ENCODE peak calls at places on chromosomes 3 and 15, in nine cellular contexts. One of them, this sample, is unnamed.

GRCh38 chr3:188972313-188972712 is 199.5 kb upstream of the TPRG1 start:
- DNase-seq in AML-193: peak; percentile 90
- DNase-seq in cardiac muscle cell: no peak
- DNase-seq in stromal cell of bone marrow: no peak
- DNase-seq in A673: no peak
- DNase-seq in AG10803: no peak
- DNase-seq in activated CD4-positive, alpha-beta T cell treated with anti-CD3 and anti-CD28 coated beads for 4 hours: no peak
- DNase-seq in iris pigment epithelial cell: no peak
- DNase-seq in KG1: peak; percentile 61
- DNase-seq in this sample: no peak

GRCh38 chr3:73908218-73908617 is 283.5 kb upstream of the PDZRN3 start:
- DNase-seq in AML-193: no peak
- DNase-seq in cardiac muscle cell: no peak
- DNase-seq in stromal cell of bone marrow: no peak
- DNase-seq in A673: no peak
- DNase-seq in AG10803: no peak
- DNase-seq in activated CD4-positive, alpha-beta T cell treated with anti-CD3 and anti-CD28 coated beads for 4 hours: no peak
- DNase-seq in iris pigment epithelial cell: no peak
- DNase-seq in KG1: no peak
- DNase-seq in this sample: no peak

GRCh38 chr3:112773864-112774263 is 72.8 kb downstream of the CD200R1L start:
- DNase-seq in AML-193: no peak
- DNase-seq in cardiac muscle cell: no peak
- DNase-seq in stromal cell of bone marrow: no peak
- DNase-seq in A673: no peak
- DNase-seq in AG10803: no peak
- DNase-seq in activated CD4-positive, alpha-beta T cell treated with anti-CD3 and anti-CD28 coated beads for 4 hours: no peak
- DNase-seq in iris pigment epithelial cell: no peak
- DNase-seq in KG1: no peak
- DNase-seq in this sample: no peak

GRCh38 chr3:48847053-48847585 is 555 bp downstream of the PRKAR2A start:
- DNase-seq in AML-193: peak; percentile 51
- DNase-seq in cardiac muscle cell: peak; percentile 83
- DNase-seq in stromal cell of bone marrow: peak; percentile 47
- DNase-seq in A673: peak; percentile 75
- DNase-seq in AG10803: peak; percentile 74
- DNase-seq in activated CD4-positive, alpha-beta T cell treated with anti-CD3 and anti-CD28 coated beads for 4 hours: peak; percentile 30
- DNase-seq in iris pigment epithelial cell: peak; percentile 73
- DNase-seq in KG1: peak; percentile 55
- DNase-seq in this sample: peak; percentile 90

GRCh38 chr3:177443469-177443868 is 246.2 kb upstream of the TBL1XR1 start:
- DNase-seq in AML-193: no peak
- DNase-seq in cardiac muscle cell: peak; percentile 67
- DNase-seq in stromal cell of bone marrow: no peak
- DNase-seq in A673: peak; percentile 63
- DNase-seq in AG10803: peak; percentile 50
- DNase-seq in activated CD4-positive, alpha-beta T cell treated with anti-CD3 and anti-CD28 coated beads for 4 hours: no peak
- DNase-seq in iris pigment epithelial cell: peak; percentile 66
- DNase-seq in KG1: no peak
- DNase-seq in this sample: peak; percentile 79

GRCh38 chr3:23952646-23953045 is 7.6 kb downstream of the NR1D2 start:
- DNase-seq in AML-193: no peak
- DNase-seq in cardiac muscle cell: peak; percentile 45
- DNase-seq in stromal cell of bone marrow: no peak
- DNase-seq in A673: no peak
- DNase-seq in AG10803: peak; percentile 13
- DNase-seq in activated CD4-positive, alpha-beta T cell treated with anti-CD3 and anti-CD28 coated beads for 4 hours: no peak
- DNase-seq in iris pigment epithelial cell: no peak
- DNase-seq in KG1: no peak
- DNase-seq in this sample: no peak

GRCh38 chr15:74997161-74997942 is 2.0 kb downstream of the SCAMP5 start:
- DNase-seq in AML-193: no peak
- DNase-seq in cardiac muscle cell: peak; percentile 25
- DNase-seq in stromal cell of bone marrow: no peak
- DNase-seq in A673: no peak
- DNase-seq in AG10803: no peak
- DNase-seq in activated CD4-positive, alpha-beta T cell treated with anti-CD3 and anti-CD28 coated beads for 4 hours: no peak
- DNase-seq in iris pigment epithelial cell: no peak
- DNase-seq in KG1: no peak
- DNase-seq in this sample: no peak

GRCh38 chr3:109803274-109803673 is 465.9 kb upstream of the DPPA4 start:
- DNase-seq in AML-193: no peak
- DNase-seq in cardiac muscle cell: no peak
- DNase-seq in stromal cell of bone marrow: no peak
- DNase-seq in A673: no peak
- DNase-seq in AG10803: no peak
- DNase-seq in activated CD4-positive, alpha-beta T cell treated with anti-CD3 and anti-CD28 coated beads for 4 hours: no peak
- DNase-seq in iris pigment epithelial cell: peak; percentile 7
- DNase-seq in KG1: no peak
- DNase-seq in this sample: no peak

GRCh38 chr3:149586871-149587270 is 71.0 kb downstream of the WWTR1 start:
- DNase-seq in AML-193: no peak
- DNase-seq in cardiac muscle cell: no peak
- DNase-seq in stromal cell of bone marrow: no peak
- DNase-seq in A673: no peak
- DNase-seq in AG10803: no peak
- DNase-seq in activated CD4-positive, alpha-beta T cell treated with anti-CD3 and anti-CD28 coated beads for 4 hours: no peak
- DNase-seq in iris pigment epithelial cell: peak; percentile 77
- DNase-seq in KG1: no peak
- DNase-seq in this sample: peak; percentile 73

GRCh38 chr15:34304613-34305012 is 33.0 kb downstream of the SLC12A6 start:
- DNase-seq in AML-193: no peak
- DNase-seq in cardiac muscle cell: peak; percentile 48
- DNase-seq in stromal cell of bone marrow: peak; percentile 43
- DNase-seq in A673: no peak
- DNase-seq in AG10803: peak; percentile 60
- DNase-seq in activated CD4-positive, alpha-beta T cell treated with anti-CD3 and anti-CD28 coated beads for 4 hours: no peak
- DNase-seq in iris pigment epithelial cell: peak; percentile 76
- DNase-seq in KG1: no peak
- DNase-seq in this sample: peak; percentile 56

GRCh38 chr15:61794276-61794675 is 266.0 kb downstream of the VPS13C start:
- DNase-seq in AML-193: no peak
- DNase-seq in cardiac muscle cell: peak; percentile 6
- DNase-seq in stromal cell of bone marrow: no peak
- DNase-seq in A673: peak; percentile 11
- DNase-seq in AG10803: no peak
- DNase-seq in activated CD4-positive, alpha-beta T cell treated with anti-CD3 and anti-CD28 coated beads for 4 hours: no peak
- DNase-seq in iris pigment epithelial cell: peak; percentile 41
- DNase-seq in KG1: no peak
- DNase-seq in this sample: peak; percentile 4

GRCh38 chr15:88090406-88091085 is 166.0 kb downstream of the NTRK3 start:
- DNase-seq in AML-193: no peak
- DNase-seq in cardiac muscle cell: peak; percentile 25
- DNase-seq in stromal cell of bone marrow: no peak
- DNase-seq in A673: no peak
- DNase-seq in AG10803: no peak
- DNase-seq in activated CD4-positive, alpha-beta T cell treated with anti-CD3 and anti-CD28 coated beads for 4 hours: no peak
- DNase-seq in iris pigment epithelial cell: no peak
- DNase-seq in KG1: no peak
- DNase-seq in this sample: no peak

GRCh38 chr15:63522143-63522531 is 17.7 kb downstream of the USP3 start:
- DNase-seq in AML-193: no peak
- DNase-seq in cardiac muscle cell: peak; percentile 30
- DNase-seq in stromal cell of bone marrow: no peak
- DNase-seq in A673: no peak
- DNase-seq in AG10803: peak; percentile 69
- DNase-seq in activated CD4-positive, alpha-beta T cell treated with anti-CD3 and anti-CD28 coated beads for 4 hours: no peak
- DNase-seq in iris pigment epithelial cell: peak; percentile 24
- DNase-seq in KG1: no peak
- DNase-seq in this sample: no peak

GRCh38 chr15:81030368-81030739 is 29.6 kb downstream of the TLNRD1 start:
- DNase-seq in AML-193: no peak
- DNase-seq in cardiac muscle cell: no peak
- DNase-seq in stromal cell of bone marrow: no peak
- DNase-seq in A673: no peak
- DNase-seq in AG10803: no peak
- DNase-seq in activated CD4-positive, alpha-beta T cell treated with anti-CD3 and anti-CD28 coated beads for 4 hours: no peak
- DNase-seq in iris pigment epithelial cell: no peak
- DNase-seq in KG1: no peak
- DNase-seq in this sample: no peak

GRCh38 chr3:138678086-138678485 is 69.5 kb downstream of the FAIM start:
- DNase-seq in AML-193: no peak
- DNase-seq in cardiac muscle cell: no peak
- DNase-seq in stromal cell of bone marrow: no peak
- DNase-seq in A673: no peak
- DNase-seq in AG10803: no peak
- DNase-seq in activated CD4-positive, alpha-beta T cell treated with anti-CD3 and anti-CD28 coated beads for 4 hours: no peak
- DNase-seq in iris pigment epithelial cell: no peak
- DNase-seq in KG1: no peak
- DNase-seq in this sample: no peak

GRCh38 chr3:142888484-142889262 is at the start of gene PCOLCE2:
- DNase-seq in AML-193: no peak
- DNase-seq in cardiac muscle cell: peak; percentile 27
- DNase-seq in stromal cell of bone marrow: peak; percentile 9
- DNase-seq in A673: peak; percentile 42
- DNase-seq in AG10803: peak; percentile 15
- DNase-seq in activated CD4-positive, alpha-beta T cell treated with anti-CD3 and anti-CD28 coated beads for 4 hours: no peak
- DNase-seq in iris pigment epithelial cell: peak; percentile 14
- DNase-seq in KG1: no peak
- DNase-seq in this sample: peak; percentile 70

GRCh38 chr15:56804908-56805307 is 71.6 kb upstream of the ZNF280D start:
- DNase-seq in AML-193: no peak
- DNase-seq in cardiac muscle cell: peak; percentile 29
- DNase-seq in stromal cell of bone marrow: no peak
- DNase-seq in A673: peak; percentile 32
- DNase-seq in AG10803: peak; percentile 48
- DNase-seq in activated CD4-positive, alpha-beta T cell treated with anti-CD3 and anti-CD28 coated beads for 4 hours: no peak
- DNase-seq in iris pigment epithelial cell: no peak
- DNase-seq in KG1: no peak
- DNase-seq in this sample: peak; percentile 71

GRCh38 chr3:123353852-123354238 is 95.0 kb downstream of the ADCY5 start:
- DNase-seq in AML-193: no peak
- DNase-seq in cardiac muscle cell: peak; percentile 34
- DNase-seq in stromal cell of bone marrow: peak; percentile 20
- DNase-seq in A673: no peak
- DNase-seq in AG10803: peak; percentile 16
- DNase-seq in activated CD4-positive, alpha-beta T cell treated with anti-CD3 and anti-CD28 coated beads for 4 hours: no peak
- DNase-seq in iris pigment epithelial cell: peak; percentile 57
- DNase-seq in KG1: no peak
- DNase-seq in this sample: no peak

GRCh38 chr3:30666564-30667249 is 60.3 kb downstream of the TGFBR2 start:
- DNase-seq in AML-193: no peak
- DNase-seq in cardiac muscle cell: no peak
- DNase-seq in stromal cell of bone marrow: no peak
- DNase-seq in A673: peak; percentile 49
- DNase-seq in AG10803: no peak
- DNase-seq in activated CD4-positive, alpha-beta T cell treated with anti-CD3 and anti-CD28 coated beads for 4 hours: no peak
- DNase-seq in iris pigment epithelial cell: no peak
- DNase-seq in KG1: no peak
- DNase-seq in this sample: no peak

GRCh38 chr15:41894791-41895463 is 1.1 kb upstream of the SPTBN5 start:
- DNase-seq in AML-193: no peak
- DNase-seq in cardiac muscle cell: peak; percentile 75
- DNase-seq in stromal cell of bone marrow: peak; percentile 28
- DNase-seq in A673: peak; percentile 76
- DNase-seq in AG10803: peak; percentile 71
- DNase-seq in activated CD4-positive, alpha-beta T cell treated with anti-CD3 and anti-CD28 coated beads for 4 hours: peak; percentile 80
- DNase-seq in iris pigment epithelial cell: peak; percentile 83
- DNase-seq in KG1: peak; percentile 55
- DNase-seq in this sample: peak; percentile 87

GRCh38 chr15:78255421-78256043 is 8.8 kb upstream of the DNAJA4 start:
- DNase-seq in AML-193: no peak
- DNase-seq in cardiac muscle cell: no peak
- DNase-seq in stromal cell of bone marrow: no peak
- DNase-seq in A673: no peak
- DNase-seq in AG10803: no peak
- DNase-seq in activated CD4-positive, alpha-beta T cell treated with anti-CD3 and anti-CD28 coated beads for 4 hours: no peak
- DNase-seq in iris pigment epithelial cell: no peak
- DNase-seq in KG1: no peak
- DNase-seq in this sample: no peak

GRCh38 chr3:46027736-46028397 is 584 bp upstream of the XCR1 start:
- DNase-seq in AML-193: no peak
- DNase-seq in cardiac muscle cell: no peak
- DNase-seq in stromal cell of bone marrow: peak; percentile 9
- DNase-seq in A673: no peak
- DNase-seq in AG10803: no peak
- DNase-seq in activated CD4-positive, alpha-beta T cell treated with anti-CD3 and anti-CD28 coated beads for 4 hours: no peak
- DNase-seq in iris pigment epithelial cell: no peak
- DNase-seq in KG1: no peak
- DNase-seq in this sample: no peak

GRCh38 chr15:40937762-40938529 is 8.8 kb downstream of the DLL4 start:
- DNase-seq in AML-193: peak; percentile 16
- DNase-seq in cardiac muscle cell: no peak
- DNase-seq in stromal cell of bone marrow: no peak
- DNase-seq in A673: no peak
- DNase-seq in AG10803: peak; percentile 27
- DNase-seq in activated CD4-positive, alpha-beta T cell treated with anti-CD3 and anti-CD28 coated beads for 4 hours: no peak
- DNase-seq in iris pigment epithelial cell: no peak
- DNase-seq in KG1: no peak
- DNase-seq in this sample: no peak

This sample was measured in astrocyte of the hippocampus.